ENCODE peak calls at places on chromosomes 16 and 17, in seven cellular contexts. One of them, this sample, is unnamed.

GRCh38 chr17:59754547-59754946 is 47.1 kb downstream of the VMP1 start:
- DNase-seq in AG04450: peak
- DNase-seq in stomach: no peak
- DNase-seq in heart right ventricle: no peak
- DNase-seq in lung: no peak
- DNase-seq in heart left ventricle: no peak
- DNase-seq in pancreas: no peak
- DNase-seq in this sample: no peak

GRCh38 chr17:59668816-59669215 is 38.4 kb downstream of the PTRH2 start:
- DNase-seq in pancreas: no peak
- DNase-seq in stomach: no peak
- DNase-seq in heart right ventricle: no peak
- DNase-seq in lung: no peak
- DNase-seq in AG04450: peak
- DNase-seq in heart left ventricle: no peak
- DNase-seq in this sample: no peak

GRCh38 chr17:83180996-83181481 is 101.6 kb downstream of the METRNL start:
- DNase-seq in pancreas: peak
- DNase-seq in lung: peak
- DNase-seq in heart left ventricle: no peak
- DNase-seq in AG04450: no peak
- DNase-seq in stomach: no peak
- DNase-seq in heart right ventricle: no peak
- DNase-seq in this sample: peak

GRCh38 chr16:12800751-12801308 is 2.9 kb downstream of the CPPED1 start:
- DNase-seq in stomach: no peak
- DNase-seq in pancreas: no peak
- DNase-seq in lung: no peak
- DNase-seq in heart left ventricle: no peak
- DNase-seq in heart right ventricle: no peak
- DNase-seq in AG04450: no peak
- DNase-seq in this sample: no peak

GRCh38 chr17:48181653-48182052 is 74.1 kb downstream of the SNX11 start:
- DNase-seq in stomach: no peak
- DNase-seq in pancreas: no peak
- DNase-seq in heart left ventricle: no peak
- DNase-seq in lung: no peak
- DNase-seq in heart right ventricle: no peak
- DNase-seq in AG04450: no peak
- DNase-seq in this sample: no peak

GRCh38 chr16:56576585-56577299 is 11.9 kb downstream of the MT4 start:
- DNase-seq in AG04450: peak
- DNase-seq in pancreas: peak
- DNase-seq in heart left ventricle: peak
- DNase-seq in lung: peak
- DNase-seq in heart right ventricle: peak
- DNase-seq in stomach: peak
- DNase-seq in this sample: no peak

GRCh38 chr17:59839646-59840328 is 53.0 kb downstream of the TUBD1 start:
- DNase-seq in lung: no peak
- DNase-seq in heart left ventricle: no peak
- DNase-seq in stomach: no peak
- DNase-seq in pancreas: no peak
- DNase-seq in AG04450: no peak
- DNase-seq in heart right ventricle: no peak
- DNase-seq in this sample: peak

GRCh38 chr16:49588729-49589384 is 215.3 kb downstream of the C16orf78 start:
- DNase-seq in stomach: peak
- DNase-seq in heart right ventricle: no peak
- DNase-seq in lung: no peak
- DNase-seq in AG04450: no peak
- DNase-seq in pancreas: no peak
- DNase-seq in heart left ventricle: no peak
- DNase-seq in this sample: no peak

GRCh38 chr17:57243171-57243622 is 13.1 kb upstream of the MSI2 start:
- DNase-seq in AG04450: peak
- DNase-seq in pancreas: peak
- DNase-seq in heart right ventricle: peak
- DNase-seq in lung: peak
- DNase-seq in heart left ventricle: peak
- DNase-seq in stomach: peak
- DNase-seq in this sample: peak

GRCh38 chr17:40604327-40605080 is 39.2 kb upstream of the CCR7 start:
- DNase-seq in stomach: no peak
- DNase-seq in pancreas: no peak
- DNase-seq in AG04450: no peak
- DNase-seq in heart left ventricle: no peak
- DNase-seq in heart right ventricle: no peak
- DNase-seq in lung: no peak
- DNase-seq in this sample: no peak

GRCh38 chr17:8968503-8968902 is 3.0 kb upstream of the PIK3R5 start:
- DNase-seq in heart left ventricle: no peak
- DNase-seq in lung: no peak
- DNase-seq in heart right ventricle: no peak
- DNase-seq in pancreas: no peak
- DNase-seq in AG04450: no peak
- DNase-seq in stomach: no peak
- DNase-seq in this sample: no peak

GRCh38 chr17:59038734-59039133 is 67.9 kb downstream of the TRIM37 start:
- DNase-seq in stomach: no peak
- DNase-seq in lung: no peak
- DNase-seq in pancreas: peak
- DNase-seq in heart left ventricle: no peak
- DNase-seq in heart right ventricle: no peak
- DNase-seq in AG04450: peak
- DNase-seq in this sample: no peak

GRCh38 chr16:4314532-4315184 is 1.2 kb upstream of the GLIS2 start:
- DNase-seq in AG04450: no peak
- DNase-seq in stomach: no peak
- DNase-seq in pancreas: peak
- DNase-seq in heart left ventricle: peak
- DNase-seq in heart right ventricle: no peak
- DNase-seq in lung: no peak
- DNase-seq in this sample: no peak

GRCh38 chr16:19375561-19376158 is 42.0 kb upstream of the TMC5 start:
- DNase-seq in lung: no peak
- DNase-seq in AG04450: peak
- DNase-seq in pancreas: peak
- DNase-seq in heart left ventricle: peak
- DNase-seq in stomach: peak
- DNase-seq in heart right ventricle: peak
- DNase-seq in this sample: no peak

GRCh38 chr16:12925026-12925425 is 23.6 kb downstream of the SHISA9 start:
- DNase-seq in AG04450: no peak
- DNase-seq in stomach: no peak
- DNase-seq in heart left ventricle: no peak
- DNase-seq in pancreas: no peak
- DNase-seq in lung: no peak
- DNase-seq in heart right ventricle: no peak
- DNase-seq in this sample: no peak

GRCh38 chr16:19419691-19420060 is 2.0 kb downstream of the TMC5 start:
- DNase-seq in stomach: peak
- DNase-seq in heart left ventricle: no peak
- DNase-seq in pancreas: no peak
- DNase-seq in heart right ventricle: no peak
- DNase-seq in AG04450: no peak
- DNase-seq in lung: no peak
- DNase-seq in this sample: no peak

GRCh38 chr17:41705271-41705991 is 6.7 kb upstream of the GAST start:
- DNase-seq in pancreas: no peak
- DNase-seq in AG04450: no peak
- DNase-seq in stomach: no peak
- DNase-seq in heart right ventricle: no peak
- DNase-seq in heart left ventricle: no peak
- DNase-seq in lung: no peak
- DNase-seq in this sample: no peak

GRCh38 chr16:15518412-15519351 is 84.3 kb downstream of the BMERB1 start:
- DNase-seq in pancreas: peak
- DNase-seq in AG04450: peak
- DNase-seq in stomach: no peak
- DNase-seq in heart right ventricle: peak
- DNase-seq in heart left ventricle: peak
- DNase-seq in lung: no peak
- DNase-seq in this sample: peak

GRCh38 chr17:7803981-7804380 is 30.0 kb upstream of the KDM6B start:
- DNase-seq in pancreas: peak
- DNase-seq in heart right ventricle: no peak
- DNase-seq in lung: peak
- DNase-seq in AG04450: no peak
- DNase-seq in heart left ventricle: no peak
- DNase-seq in stomach: peak
- DNase-seq in this sample: no peak

GRCh38 chr17:81928497-81929252 is 1.1 kb upstream of the MAFG start:
- DNase-seq in pancreas: no peak
- DNase-seq in AG04450: no peak
- DNase-seq in heart right ventricle: no peak
- DNase-seq in heart left ventricle: no peak
- DNase-seq in lung: no peak
- DNase-seq in stomach: no peak
- DNase-seq in this sample: no peak

GRCh38 chr16:976389-976931 is 5.1 kb upstream of the SOX8 start:
- DNase-seq in lung: no peak
- DNase-seq in heart left ventricle: no peak
- DNase-seq in stomach: no peak
- DNase-seq in AG04450: no peak
- DNase-seq in pancreas: no peak
- DNase-seq in heart right ventricle: no peak
- DNase-seq in this sample: no peak

GRCh38 chr16:1310832-1311200 is 1.4 kb downstream of the UBE2I start:
- DNase-seq in lung: no peak
- DNase-seq in pancreas: no peak
- DNase-seq in stomach: peak
- DNase-seq in heart left ventricle: no peak
- DNase-seq in AG04450: no peak
- DNase-seq in heart right ventricle: no peak
- DNase-seq in this sample: no peak

GRCh38 chr17:59534583-59534982 is 30.8 kb upstream of the DHX40 start:
- DNase-seq in AG04450: no peak
- DNase-seq in stomach: no peak
- DNase-seq in heart left ventricle: no peak
- DNase-seq in lung: no peak
- DNase-seq in pancreas: no peak
- DNase-seq in heart right ventricle: no peak
- DNase-seq in this sample: no peak

GRCh38 chr17:5832886-5833285 is 237.3 kb upstream of the WSCD1 start:
- DNase-seq in heart right ventricle: no peak
- DNase-seq in stomach: no peak
- DNase-seq in AG04450: peak
- DNase-seq in heart left ventricle: no peak
- DNase-seq in pancreas: no peak
- DNase-seq in lung: no peak
- DNase-seq in this sample: no peak

GRCh38 chr17:82087961-82088837 is 9.8 kb downstream of the FASN start:
- DNase-seq in stomach: no peak
- DNase-seq in pancreas: no peak
- DNase-seq in AG04450: no peak
- DNase-seq in heart right ventricle: peak
- DNase-seq in heart left ventricle: no peak
- DNase-seq in lung: no peak
- DNase-seq in this sample: no peak

DNA sequence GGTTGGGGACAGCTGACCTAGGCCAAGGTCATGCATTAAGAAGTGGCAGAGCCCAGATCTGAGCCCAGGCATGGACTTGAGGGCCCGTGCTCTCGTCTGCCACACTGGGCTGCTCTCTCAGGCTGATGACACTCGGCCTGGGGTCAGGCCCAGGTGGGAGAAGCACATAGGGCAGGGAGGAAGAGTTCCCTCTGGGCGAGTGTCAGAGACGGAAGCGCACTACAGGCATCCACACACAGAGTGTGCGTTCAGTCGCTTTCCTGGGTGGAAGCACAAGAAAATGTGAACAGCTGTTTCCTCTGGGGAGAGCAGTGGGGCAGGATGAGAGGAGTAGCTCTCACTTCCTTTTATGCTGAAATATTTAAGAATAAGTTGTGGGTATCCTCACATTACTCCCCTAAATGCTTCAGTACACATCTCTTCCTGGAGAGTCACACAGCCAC is 59.7 kb downstream of the B9D1 start:
- DNase-seq in lung: no peak
- DNase-seq in stomach: no peak
- DNase-seq in heart right ventricle: no peak
- DNase-seq in pancreas: no peak
- DNase-seq in AG04450: no peak
- DNase-seq in heart left ventricle: peak
- DNase-seq in this sample: no peak
- H3K27ac ChIP-seq in lung: peak
- H3K27ac ChIP-seq in stomach: no peak
- H3K27ac ChIP-seq in heart right ventricle: peak
- H3K27ac ChIP-seq in pancreas: no peak
- H3K27ac ChIP-seq in AG04450: no peak
- H3K27ac ChIP-seq in heart left ventricle: peak
- H3K27ac ChIP-seq in this sample: peak

DNA sequence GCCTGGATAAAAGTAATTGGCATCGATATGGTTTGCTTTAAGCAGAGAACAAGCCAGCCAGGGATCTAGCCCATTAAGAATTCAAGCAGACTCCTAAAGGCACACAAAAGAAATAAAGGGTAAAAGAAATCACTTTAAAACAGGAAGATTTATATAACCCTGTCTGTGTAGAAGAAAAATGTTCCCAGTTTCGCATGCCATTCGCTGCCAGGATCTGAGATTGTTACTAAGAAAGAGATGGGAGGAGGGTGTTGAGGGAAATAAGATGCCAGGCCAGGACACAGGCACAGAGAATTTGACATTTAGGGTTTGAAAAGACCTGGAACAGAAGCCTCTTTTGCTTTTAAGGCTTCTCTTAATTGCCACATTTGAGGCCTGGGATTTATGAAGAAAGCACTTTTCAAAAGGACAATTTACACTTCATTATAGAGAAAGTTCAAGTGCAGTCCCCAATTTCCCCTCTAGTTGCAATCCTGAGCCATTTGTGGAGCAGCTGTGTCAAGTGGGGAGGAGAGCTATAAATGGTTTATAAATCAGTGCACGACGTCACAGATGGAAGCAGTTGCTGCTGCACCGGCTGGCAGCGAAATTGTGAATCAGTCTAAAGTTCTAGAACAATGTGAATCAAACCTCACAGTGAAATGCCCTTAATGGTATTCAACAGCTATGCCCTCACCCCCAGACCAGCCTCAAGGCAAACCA is 26.4 kb upstream of the C16orf87 start:
- DNase-seq in heart right ventricle: no peak
- DNase-seq in AG04450: peak
- DNase-seq in pancreas: peak
- DNase-seq in heart left ventricle: no peak
- DNase-seq in lung: no peak
- DNase-seq in stomach: no peak
- DNase-seq in this sample: no peak
- TF ChIP-seq CTCF in heart right ventricle: peak
- TF ChIP-seq CTCF in AG04450: peak
- TF ChIP-seq CTCF in pancreas: peak
- TF ChIP-seq CTCF in heart left ventricle: no peak
- TF ChIP-seq CTCF in lung: no peak
- TF ChIP-seq CTCF in stomach: no peak
- TF ChIP-seq CTCF in this sample: no peak

GRCh38 chr16:83137894-83138293 is 511.1 kb downstream of the CDH13 start:
- DNase-seq in lung: no peak
- DNase-seq in AG04450: no peak
- DNase-seq in pancreas: no peak
- DNase-seq in heart right ventricle: no peak
- DNase-seq in stomach: no peak
- DNase-seq in heart left ventricle: no peak
- DNase-seq in this sample: no peak
- H3K27ac ChIP-seq in lung: no peak
- H3K27ac ChIP-seq in AG04450: peak
- H3K27ac ChIP-seq in pancreas: peak
- H3K27ac ChIP-seq in heart right ventricle: no peak
- H3K27ac ChIP-seq in stomach: no peak
- H3K27ac ChIP-seq in heart left ventricle: no peak
- H3K27ac ChIP-seq in this sample: no peak

GRCh38 chr17:50501054-50501453 is 7.2 kb upstream of the MYCBPAP start:
- DNase-seq in AG04450: no peak
- DNase-seq in heart left ventricle: no peak
- DNase-seq in stomach: peak
- DNase-seq in lung: no peak
- DNase-seq in pancreas: no peak
- DNase-seq in heart right ventricle: no peak
- DNase-seq in this sample: no peak
- TF ChIP-seq CTCF in AG04450: peak
- TF ChIP-seq CTCF in heart left ventricle: peak
- TF ChIP-seq CTCF in stomach: no peak
- TF ChIP-seq CTCF in lung: no peak
- TF ChIP-seq CTCF in pancreas: peak
- TF ChIP-seq CTCF in heart right ventricle: peak
- TF ChIP-seq CTCF in this sample: peak